ENCODE peak calls at places on chromosomes 13 and 19, in five cellular contexts. J is PC-9; H is stimulated activated CD4-positive, alpha-beta T cell treated with anti-CD3 and anti-CD28 coated beads, Interleukin-2, amount 100 ng/mL, for 48 hours; G is neural crest cell; K is cardiac muscle cell. Z is an unnamed sample.

GRCh38 chr19:16259385-16260159 is 61.9 kb downstream of the AP1M1 start:
- DNase-seq in J (no peak), H (no peak), G (no peak), K (no peak), Z (no peak)

GRCh38 chr19:53102701-53103140 is 501 bp downstream of the ZNF160 start:
- DNase-seq in J (peak; percentile 36), H (no peak), G (peak; percentile 3), K (peak; percentile 54), Z (no peak)

GRCh38 chr13:40672310-40673060 is 6.0 kb upstream of the FOXO1 start:
- DNase-seq in J (peak; percentile 49), H (no peak), G (no peak), K (peak; percentile 54), Z (no peak)

GRCh38 chr13:72004236-72004635 is 137.2 kb upstream of the DACH1 start:
- DNase-seq in J (no peak), H (no peak), G (no peak), K (no peak), Z (no peak)

GRCh38 chr19:4647676-4648644 is 8.6 kb downstream of the TNFAIP8L1 start:
- DNase-seq in J (no peak), H (no peak), G (no peak), K (peak; percentile 70), Z (no peak)

GRCh38 chr13:28533441-28534166 is 38.7 kb upstream of the FLT1 start:
- DNase-seq in J (no peak), H (no peak), G (no peak), K (no peak), Z (no peak)

GRCh38 chr13:37383066-37383465 is 215.5 kb downstream of the POSTN start:
- DNase-seq in J (no peak), H (no peak), G (no peak), K (no peak), Z (no peak)

GRCh38 chr13:53782400-53783030 is 753.9 kb downstream of the OLFM4 start:
- DNase-seq in J (peak; percentile 7), H (peak; percentile 0), G (peak; percentile 18), K (peak; percentile 62), Z (no peak)

GRCh38 chr19:55275851-55276719 is 3.8 kb downstream of the HSPBP1 start:
- DNase-seq in J (no peak), H (no peak), G (no peak), K (no peak), Z (no peak)

Z was measured in Caco-2.